ENCODE peak calls at places on chromosome X, in seven cellular contexts. One of them, this sample, is unnamed.

GRCh38 chrX:85429066-85429465 is 49.6 kb upstream of the POF1B start:
- DNase-seq in GM23338: no peak
- DNase-seq in effector memory CD4-positive, alpha-beta T cell: no peak
- DNase-seq in ascending aorta: no peak
- DNase-seq in transverse colon: no peak
- DNase-seq in pancreas: no peak
- DNase-seq in neural progenitor cell: no peak
- DNase-seq in this sample: no peak

GRCh38 chrX:22800360-22800759 is 199.4 kb upstream of the DDX53 start:
- DNase-seq in GM23338: peak
- DNase-seq in effector memory CD4-positive, alpha-beta T cell: no peak
- DNase-seq in ascending aorta: no peak
- DNase-seq in transverse colon: no peak
- DNase-seq in pancreas: no peak
- DNase-seq in neural progenitor cell: no peak
- DNase-seq in this sample: peak

GRCh38 chrX:113384628-113385027 is 544.0 kb upstream of the AMOT start:
- DNase-seq in GM23338: no peak
- DNase-seq in effector memory CD4-positive, alpha-beta T cell: no peak
- DNase-seq in ascending aorta: peak
- DNase-seq in transverse colon: no peak
- DNase-seq in pancreas: no peak
- DNase-seq in neural progenitor cell: no peak
- DNase-seq in this sample: no peak

GRCh38 chrX:39665830-39666518 is 431.8 kb downstream of the BCOR start:
- DNase-seq in GM23338: no peak
- DNase-seq in effector memory CD4-positive, alpha-beta T cell: no peak
- DNase-seq in ascending aorta: no peak
- DNase-seq in transverse colon: no peak
- DNase-seq in pancreas: no peak
- DNase-seq in neural progenitor cell: no peak
- DNase-seq in this sample: no peak

GRCh38 chrX:139194571-139195280 is 335.8 kb upstream of the F9 start:
- DNase-seq in GM23338: peak
- DNase-seq in effector memory CD4-positive, alpha-beta T cell: no peak
- DNase-seq in ascending aorta: no peak
- DNase-seq in transverse colon: peak
- DNase-seq in pancreas: peak
- DNase-seq in neural progenitor cell: peak
- DNase-seq in this sample: peak

GRCh38 chrX:151974336-151975227 is at the start of gene GABRE:
- DNase-seq in GM23338: peak
- DNase-seq in effector memory CD4-positive, alpha-beta T cell: no peak
- DNase-seq in ascending aorta: peak
- DNase-seq in transverse colon: peak
- DNase-seq in pancreas: peak
- DNase-seq in neural progenitor cell: peak
- DNase-seq in this sample: peak

GRCh38 chrX:7054219-7055206 is 93.0 kb upstream of the STS start:
- DNase-seq in GM23338: no peak
- DNase-seq in effector memory CD4-positive, alpha-beta T cell: no peak
- DNase-seq in ascending aorta: no peak
- DNase-seq in transverse colon: no peak
- DNase-seq in pancreas: no peak
- DNase-seq in neural progenitor cell: no peak
- DNase-seq in this sample: no peak

GRCh38 chrX:55342533-55343501 is 78.1 kb upstream of the PAGE3 start:
- DNase-seq in GM23338: peak
- DNase-seq in effector memory CD4-positive, alpha-beta T cell: no peak
- DNase-seq in ascending aorta: no peak
- DNase-seq in transverse colon: peak
- DNase-seq in pancreas: no peak
- DNase-seq in neural progenitor cell: peak
- DNase-seq in this sample: peak

GRCh38 chrX:125205084-125205917 is 114.4 kb upstream of the TEX13C start:
- DNase-seq in GM23338: peak
- DNase-seq in effector memory CD4-positive, alpha-beta T cell: no peak
- DNase-seq in ascending aorta: peak
- DNase-seq in transverse colon: peak
- DNase-seq in pancreas: peak
- DNase-seq in neural progenitor cell: peak
- DNase-seq in this sample: peak

GRCh38 chrX:128800138-128800537 is 723.2 kb downstream of the SMARCA1 start:
- DNase-seq in GM23338: peak
- DNase-seq in effector memory CD4-positive, alpha-beta T cell: no peak
- DNase-seq in ascending aorta: no peak
- DNase-seq in transverse colon: no peak
- DNase-seq in pancreas: no peak
- DNase-seq in neural progenitor cell: peak
- DNase-seq in this sample: no peak

GRCh38 chrX:40104649-40105015 is 6.9 kb upstream of the BCOR start:
- DNase-seq in GM23338: no peak
- DNase-seq in effector memory CD4-positive, alpha-beta T cell: no peak
- DNase-seq in ascending aorta: peak
- DNase-seq in transverse colon: peak
- DNase-seq in pancreas: peak
- DNase-seq in neural progenitor cell: peak
- DNase-seq in this sample: peak

GRCh38 chrX:62839596-62839995 is 511.5 kb downstream of the SPIN4 start:
- DNase-seq in GM23338: no peak
- DNase-seq in effector memory CD4-positive, alpha-beta T cell: no peak
- DNase-seq in ascending aorta: no peak
- DNase-seq in transverse colon: no peak
- DNase-seq in pancreas: no peak
- DNase-seq in neural progenitor cell: no peak
- DNase-seq in this sample: no peak

GRCh38 chrX:106931831-106932491 is 11.8 kb downstream of the CLDN2 start:
- DNase-seq in GM23338: no peak
- DNase-seq in effector memory CD4-positive, alpha-beta T cell: no peak
- DNase-seq in ascending aorta: no peak
- DNase-seq in transverse colon: no peak
- DNase-seq in pancreas: no peak
- DNase-seq in neural progenitor cell: no peak
- DNase-seq in this sample: no peak

GRCh38 chrX:119495734-119496520 is 27.7 kb downstream of the SLC25A5 start:
- DNase-seq in GM23338: no peak
- DNase-seq in effector memory CD4-positive, alpha-beta T cell: no peak
- DNase-seq in ascending aorta: no peak
- DNase-seq in transverse colon: peak
- DNase-seq in pancreas: no peak
- DNase-seq in neural progenitor cell: peak
- DNase-seq in this sample: no peak

GRCh38 chrX:117992324-117992723 is 124.3 kb downstream of the KLHL13 start:
- DNase-seq in GM23338: no peak
- DNase-seq in effector memory CD4-positive, alpha-beta T cell: no peak
- DNase-seq in ascending aorta: no peak
- DNase-seq in transverse colon: no peak
- DNase-seq in pancreas: no peak
- DNase-seq in neural progenitor cell: no peak
- DNase-seq in this sample: no peak

GRCh38 chrX:68686684-68687045 is 39.2 kb downstream of the STARD8 start:
- DNase-seq in GM23338: peak
- DNase-seq in effector memory CD4-positive, alpha-beta T cell: no peak
- DNase-seq in ascending aorta: no peak
- DNase-seq in transverse colon: no peak
- DNase-seq in pancreas: no peak
- DNase-seq in neural progenitor cell: peak
- DNase-seq in this sample: peak

GRCh38 chrX:68684919-68685304 is 37.4 kb downstream of the STARD8 start:
- DNase-seq in GM23338: no peak
- DNase-seq in effector memory CD4-positive, alpha-beta T cell: no peak
- DNase-seq in ascending aorta: no peak
- DNase-seq in transverse colon: no peak
- DNase-seq in pancreas: no peak
- DNase-seq in neural progenitor cell: no peak
- DNase-seq in this sample: no peak

GRCh38 chrX:68684291-68684918 is 36.9 kb downstream of the STARD8 start:
- DNase-seq in GM23338: no peak
- DNase-seq in effector memory CD4-positive, alpha-beta T cell: no peak
- DNase-seq in ascending aorta: peak
- DNase-seq in transverse colon: peak
- DNase-seq in pancreas: no peak
- DNase-seq in neural progenitor cell: no peak
- DNase-seq in this sample: peak

GRCh38 chrX:68683580-68683979 is 36.1 kb downstream of the STARD8 start:
- DNase-seq in GM23338: no peak
- DNase-seq in effector memory CD4-positive, alpha-beta T cell: no peak
- DNase-seq in ascending aorta: no peak
- DNase-seq in transverse colon: no peak
- DNase-seq in pancreas: no peak
- DNase-seq in neural progenitor cell: no peak
- DNase-seq in this sample: no peak

DNA sequence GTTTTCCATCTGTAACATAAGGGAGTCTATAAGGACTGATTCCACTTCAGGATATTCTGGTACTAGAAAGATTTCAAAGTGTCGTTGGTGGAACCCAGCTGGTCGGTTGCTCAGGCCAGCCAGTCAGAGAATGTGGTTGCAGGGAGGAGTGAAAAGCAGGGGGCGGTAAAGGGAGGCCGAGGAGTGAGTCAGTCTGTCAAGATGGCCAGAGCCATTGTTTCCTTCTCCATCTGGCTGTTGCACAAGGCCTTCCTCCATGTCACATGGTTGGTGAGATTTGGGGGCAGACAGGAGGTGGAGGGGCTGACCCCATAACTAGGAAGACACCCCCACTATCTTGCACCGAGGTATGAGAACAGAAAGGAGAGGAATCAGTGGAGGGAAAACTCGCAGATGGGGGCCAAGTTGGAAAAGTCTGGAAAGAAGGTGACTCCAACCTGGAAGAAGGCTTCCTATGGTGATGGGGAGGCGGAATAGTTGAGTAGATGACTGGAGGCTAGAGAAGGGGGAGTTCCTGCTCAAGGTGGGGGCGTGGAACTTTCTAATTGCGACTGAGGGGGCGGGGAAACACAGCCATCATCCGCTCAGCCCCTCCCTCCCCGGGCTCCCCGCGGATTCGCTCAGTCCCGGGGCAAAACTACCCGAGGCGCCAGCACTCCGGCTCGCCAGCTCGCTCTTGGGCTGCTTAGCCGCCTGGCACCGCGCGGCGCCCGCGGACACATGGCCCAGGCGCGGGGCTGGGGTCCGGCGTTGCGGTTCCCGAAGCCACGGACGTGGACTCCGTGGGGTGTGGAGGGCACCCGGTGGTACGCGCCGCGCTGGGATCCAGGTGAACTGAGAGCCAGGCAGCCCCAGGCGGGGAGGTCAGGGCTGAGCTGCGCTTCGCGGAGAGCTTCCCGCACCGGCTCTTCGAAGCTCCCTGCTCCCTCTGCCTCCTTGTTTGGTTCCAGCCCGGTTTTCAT is 38.5 kb downstream of the STARD8 start:
- DNase-seq in GM23338: peak
- DNase-seq in effector memory CD4-positive, alpha-beta T cell: no peak
- DNase-seq in ascending aorta: peak
- DNase-seq in transverse colon: peak
- DNase-seq in pancreas: no peak
- DNase-seq in neural progenitor cell: peak
- DNase-seq in this sample: peak
- H3K4me3 ChIP-seq in GM23338: peak
- H3K4me3 ChIP-seq in effector memory CD4-positive, alpha-beta T cell: peak
- H3K4me3 ChIP-seq in ascending aorta: peak
- H3K4me3 ChIP-seq in transverse colon: no peak
- H3K4me3 ChIP-seq in pancreas: no peak
- H3K4me3 ChIP-seq in neural progenitor cell: peak
- H3K4me3 ChIP-seq in this sample: peak

DNA sequence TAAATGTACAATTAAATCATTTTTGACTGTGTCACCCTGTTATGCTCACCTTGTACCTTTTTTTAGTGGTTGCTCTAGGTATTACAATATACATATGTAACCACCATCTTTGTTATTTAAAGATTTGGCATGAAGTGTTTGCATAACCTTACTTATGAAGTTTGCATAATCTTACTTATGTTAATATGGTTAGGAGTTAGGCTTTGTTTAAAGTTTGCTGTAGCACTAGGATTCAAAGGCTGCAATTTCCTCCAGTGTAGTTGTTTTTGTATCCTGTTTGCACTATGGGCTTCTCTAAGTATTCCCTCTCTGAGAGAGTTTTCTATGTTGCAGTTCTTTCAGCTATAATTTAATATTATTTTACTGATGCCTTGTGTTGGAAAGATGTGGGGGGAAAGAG is 15.0 kb upstream of the GSPT2 start:
- DNase-seq in GM23338: no peak
- DNase-seq in effector memory CD4-positive, alpha-beta T cell: no peak
- DNase-seq in ascending aorta: no peak
- DNase-seq in transverse colon: no peak
- DNase-seq in pancreas: no peak
- DNase-seq in neural progenitor cell: no peak
- DNase-seq in this sample: no peak
- H3K27ac ChIP-seq in GM23338: no peak
- H3K27ac ChIP-seq in effector memory CD4-positive, alpha-beta T cell: no peak
- H3K27ac ChIP-seq in ascending aorta: no peak
- H3K27ac ChIP-seq in transverse colon: no peak
- H3K27ac ChIP-seq in pancreas: no peak
- H3K27ac ChIP-seq in neural progenitor cell: no peak
- H3K27ac ChIP-seq in this sample: no peak

GRCh38 chrX:48558270-48558669 is 16.0 kb upstream of the RBM3 start:
- DNase-seq in GM23338: no peak
- DNase-seq in effector memory CD4-positive, alpha-beta T cell: no peak
- DNase-seq in ascending aorta: no peak
- DNase-seq in transverse colon: no peak
- DNase-seq in pancreas: no peak
- DNase-seq in neural progenitor cell: no peak
- DNase-seq in this sample: no peak

GRCh38 chrX:48559636-48560035 is 14.6 kb upstream of the RBM3 start:
- DNase-seq in GM23338: no peak
- DNase-seq in effector memory CD4-positive, alpha-beta T cell: no peak
- DNase-seq in ascending aorta: no peak
- DNase-seq in transverse colon: no peak
- DNase-seq in pancreas: no peak
- DNase-seq in neural progenitor cell: no peak
- DNase-seq in this sample: no peak

GRCh38 chrX:48560056-48560455 is 14.2 kb upstream of the RBM3 start:
- DNase-seq in GM23338: no peak
- DNase-seq in effector memory CD4-positive, alpha-beta T cell: no peak
- DNase-seq in ascending aorta: no peak
- DNase-seq in transverse colon: no peak
- DNase-seq in pancreas: no peak
- DNase-seq in neural progenitor cell: no peak
- DNase-seq in this sample: no peak

DNA sequence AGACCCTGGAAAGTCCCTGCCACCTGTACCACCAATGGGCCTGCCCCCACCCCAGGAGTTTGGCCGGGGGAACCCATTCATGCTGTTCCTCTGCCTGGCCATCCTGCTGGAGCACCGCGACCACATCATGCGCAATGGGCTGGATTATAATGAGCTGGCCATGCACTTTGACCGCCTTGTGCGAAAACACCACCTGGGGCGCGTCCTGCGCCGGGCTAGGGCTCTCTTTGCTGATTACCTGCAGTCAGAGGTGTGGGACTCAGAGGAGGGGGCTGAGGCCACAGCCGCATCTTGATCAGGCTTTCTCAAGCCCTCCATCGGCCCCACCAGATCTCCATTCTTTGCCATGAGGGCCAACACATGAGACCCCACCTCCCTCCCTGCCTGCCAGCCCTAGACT is 13.6 kb upstream of the RBM3 start:
- DNase-seq in GM23338: no peak
- DNase-seq in effector memory CD4-positive, alpha-beta T cell: no peak
- DNase-seq in ascending aorta: no peak
- DNase-seq in transverse colon: no peak
- DNase-seq in pancreas: no peak
- DNase-seq in neural progenitor cell: no peak
- DNase-seq in this sample: no peak
- H3K4me3 ChIP-seq in GM23338: no peak
- H3K4me3 ChIP-seq in effector memory CD4-positive, alpha-beta T cell: no peak
- H3K4me3 ChIP-seq in ascending aorta: no peak
- H3K4me3 ChIP-seq in transverse colon: no peak
- H3K4me3 ChIP-seq in pancreas: no peak
- H3K4me3 ChIP-seq in neural progenitor cell: no peak
- H3K4me3 ChIP-seq in this sample: no peak

GRCh38 chrX:13008851-13009250 is 33.9 kb downstream of the TMSB4X start:
- DNase-seq in GM23338: no peak
- DNase-seq in effector memory CD4-positive, alpha-beta T cell: no peak
- DNase-seq in ascending aorta: no peak
- DNase-seq in transverse colon: no peak
- DNase-seq in pancreas: no peak
- DNase-seq in neural progenitor cell: no peak
- DNase-seq in this sample: no peak
- H3K27ac ChIP-seq in GM23338: no peak
- H3K27ac ChIP-seq in effector memory CD4-positive, alpha-beta T cell: no peak
- H3K27ac ChIP-seq in ascending aorta: no peak
- H3K27ac ChIP-seq in transverse colon: peak
- H3K27ac ChIP-seq in pancreas: peak
- H3K27ac ChIP-seq in neural progenitor cell: no peak
- H3K27ac ChIP-seq in this sample: no peak

This sample was measured in heart left ventricle.